ENCODE peak calls at places on chromosomes 3 and 15, in five cellular contexts. V is CD8-positive, alpha-beta T cell; Z is astrocyte of the spinal cord; A is kidney epithelial cell; F is psoas muscle. R is an unnamed sample.

GRCh38 chr3:25532763-25533162 is 104.7 kb downstream of the RARB start:
- DNase-seq in V (no peak), Z (no peak), A (no peak), F (no peak), R (no peak)

GRCh38 chr3:71504250-71505036 is 79.1 kb downstream of the FOXP1 start:
- DNase-seq in V (no peak), Z (peak), A (peak), F (no peak), R (no peak)

GRCh38 chr3:45413172-45413765 is 24.9 kb downstream of the LARS2 start:
- DNase-seq in V (no peak), Z (no peak), A (no peak), F (no peak), R (no peak)

GRCh38 chr15:93102211-93102610 is 13.2 kb upstream of the RGMA start:
- DNase-seq in V (no peak), Z (no peak), A (no peak), F (no peak), R (no peak)

GRCh38 chr3:189995129-189995528 is 125.6 kb downstream of the P3H2 start:
- DNase-seq in V (no peak), Z (peak), A (no peak), F (no peak), R (no peak)

GRCh38 chr3:40169983-40170382 is 139.5 kb upstream of the EIF1B start:
- DNase-seq in V (no peak), Z (no peak), A (no peak), F (no peak), R (no peak)

GRCh38 chr3:120770891-120771290 is 28.3 kb downstream of the GTF2E1 start:
- DNase-seq in V (no peak), Z (no peak), A (no peak), F (no peak), R (no peak)

GRCh38 chr3:14775574-14775973 is 43.2 kb upstream of the FGD5 start:
- DNase-seq in V (no peak), Z (no peak), A (no peak), F (no peak), R (no peak)

GRCh38 chr3:10366681-10367101 is 45.8 kb upstream of the SEC13 start:
- DNase-seq in V (no peak), Z (peak), A (peak), F (peak), R (no peak)

GRCh38 chr3:188244395-188244861 is 90.5 kb downstream of the LPP start:
- DNase-seq in V (no peak), Z (peak), A (no peak), F (no peak), R (no peak)

GRCh38 chr3:87498358-87499080 is 222.1 kb upstream of the POU1F1 start:
- DNase-seq in V (no peak), Z (no peak), A (no peak), F (no peak), R (no peak)

GRCh38 chr3:151838574-151839312 is 24.8 kb downstream of the AADAC start:
- DNase-seq in V (peak), Z (peak), A (no peak), F (no peak), R (peak)

GRCh38 chr3:192892981-192893827 is 24.5 kb downstream of the MB21D2 start:
- DNase-seq in V (peak), Z (peak), A (peak), F (peak), R (no peak)

DNA sequence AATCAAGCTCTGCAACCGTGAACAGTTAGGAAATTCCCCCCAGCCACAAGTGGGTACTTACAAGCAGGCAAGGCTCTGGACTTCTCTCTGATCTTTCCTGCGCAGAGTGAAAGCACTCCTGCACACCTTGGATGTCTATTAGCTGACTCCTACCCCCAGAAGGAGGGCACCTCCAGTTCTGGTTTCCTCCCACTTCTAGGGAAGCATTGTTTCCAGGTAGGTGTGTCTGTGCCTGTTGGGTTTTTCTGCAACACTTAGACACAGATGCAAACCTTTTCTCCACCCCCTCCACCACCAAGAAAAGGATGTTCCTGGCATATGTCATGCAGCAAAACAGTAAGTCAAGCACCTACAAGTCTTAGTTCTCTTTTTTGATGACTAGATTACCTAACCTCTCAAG is at the start of gene ZBED2:
- DNase-seq in V (no peak), Z (no peak), A (no peak), F (no peak), R (no peak)
- H3K4me3 ChIP-seq in V (no peak), Z (no peak), A (no peak), F (no peak), R (no peak)

GRCh38 chr15:85402195-85402921 is 22.0 kb downstream of the AKAP13 start:
- DNase-seq in V (no peak), Z (peak), A (no peak), F (no peak), R (no peak)

GRCh38 chr15:85404922-85405293 is 24.5 kb downstream of the AKAP13 start:
- DNase-seq in V (no peak), Z (peak), A (peak), F (no peak), R (no peak)

GRCh38 chr15:85405467-85405866 is 25.1 kb downstream of the AKAP13 start:
- DNase-seq in V (no peak), Z (no peak), A (no peak), F (no peak), R (no peak)

GRCh38 chr15:85404156-85404921 is 23.9 kb downstream of the AKAP13 start:
- DNase-seq in V (no peak), Z (no peak), A (no peak), F (no peak), R (no peak)

DNA sequence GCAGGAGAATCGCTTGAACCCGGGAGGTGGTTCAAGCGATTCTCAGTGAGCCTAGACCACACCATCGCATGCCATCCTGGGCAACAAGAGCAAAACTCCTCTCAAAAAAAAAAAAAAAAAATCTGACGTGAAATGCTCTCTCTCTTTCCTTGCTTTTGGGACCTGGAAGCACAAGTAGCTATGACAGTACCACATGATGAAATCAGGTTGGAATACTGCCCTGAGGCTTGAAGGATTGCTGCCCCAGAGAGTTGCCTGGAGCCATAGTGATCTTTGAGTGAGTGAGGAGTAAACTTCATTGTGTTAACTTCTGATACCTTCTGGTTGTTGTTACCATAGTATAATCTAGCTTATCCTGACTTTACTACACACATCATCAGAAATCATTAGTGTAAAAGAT is 23.3 kb downstream of the AKAP13 start:
- DNase-seq in V (no peak), Z (peak), A (no peak), F (no peak), R (no peak)
- H3K4me3 ChIP-seq in V (no peak), Z (no peak), A (no peak), F (no peak), R (no peak)

GRCh38 chr3:61593630-61594029 is 32.3 kb downstream of the PTPRG start:
- DNase-seq in V (no peak), Z (no peak), A (no peak), F (no peak), R (no peak)

GRCh38 chr3:61591300-61591699 is 29.9 kb downstream of the PTPRG start:
- DNase-seq in V (no peak), Z (no peak), A (no peak), F (no peak), R (no peak)

GRCh38 chr3:61594144-61594977 is 33.0 kb downstream of the PTPRG start:
- DNase-seq in V (no peak), Z (no peak), A (no peak), F (no peak), R (no peak)

GRCh38 chr3:61595826-61596225 is 34.5 kb downstream of the PTPRG start:
- DNase-seq in V (no peak), Z (no peak), A (no peak), F (no peak), R (no peak)

DNA sequence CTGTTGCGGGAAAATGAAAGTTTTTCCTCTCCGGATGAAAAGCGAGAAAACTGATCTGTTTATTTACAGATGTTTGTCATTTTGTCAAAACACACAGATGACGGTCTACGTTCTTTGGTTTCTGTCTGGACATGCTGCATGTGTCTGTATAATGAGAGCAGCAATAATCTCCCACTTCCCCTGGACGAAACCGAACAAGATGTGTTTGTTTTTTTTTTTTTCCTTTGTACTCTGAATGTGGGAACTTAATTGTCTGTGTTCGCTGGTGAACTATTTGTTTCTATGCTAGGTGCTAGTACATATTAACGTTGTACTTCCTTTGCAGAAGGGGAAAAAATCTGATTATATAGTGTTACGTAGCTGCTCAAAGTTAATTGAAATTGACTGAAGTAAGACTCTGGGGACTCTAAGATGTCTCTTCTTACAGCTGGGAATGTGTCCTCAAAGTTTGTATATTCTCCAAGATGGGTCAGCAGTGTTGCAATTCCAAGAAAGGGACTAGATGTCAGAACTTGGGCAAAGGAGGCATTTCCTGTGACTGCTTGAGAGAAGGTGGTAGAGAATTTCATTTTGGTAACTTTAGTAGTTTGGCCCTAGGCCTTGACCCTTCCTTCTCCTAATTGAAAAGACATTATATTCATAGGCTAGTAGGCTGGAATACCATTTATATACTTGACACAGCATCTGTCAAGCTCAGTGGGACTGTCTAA is 33.8 kb downstream of the PTPRG start:
- DNase-seq in V (no peak), Z (no peak), A (no peak), F (no peak), R (no peak)
- H3K4me3 ChIP-seq in V (no peak), Z (no peak), A (no peak), F (peak), R (no peak)

GRCh38 chr15:57384024-57384423 is 7.7 kb downstream of the CGNL1 start:
- DNase-seq in V (no peak), Z (no peak), A (no peak), F (no peak), R (no peak)

GRCh38 chr15:57384816-57385215 is 8.5 kb downstream of the CGNL1 start:
- DNase-seq in V (no peak), Z (peak), A (no peak), F (no peak), R (no peak)

GRCh38 chr15:57387644-57388076 is 11.4 kb downstream of the CGNL1 start:
- DNase-seq in V (no peak), Z (no peak), A (no peak), F (no peak), R (no peak)

GRCh38 chr15:57387011-57387410 is 10.7 kb downstream of the CGNL1 start:
- DNase-seq in V (no peak), Z (no peak), A (no peak), F (no peak), R (no peak)

GRCh38 chr15:57385923-57386390 is 9.7 kb downstream of the CGNL1 start:
- DNase-seq in V (no peak), Z (no peak), A (no peak), F (no peak), R (no peak)
- H3K4me3 ChIP-seq in V (no peak), Z (no peak), A (no peak), F (no peak), R (no peak)

GRCh38 chr3:195194559-195195161 is 76.3 kb downstream of the XXYLT1 start:
- DNase-seq in V (no peak), Z (peak), A (no peak), F (no peak), R (peak)
- H3K4me3 ChIP-seq in V (no peak), Z (no peak), A (no peak), F (no peak), R (no peak)

GRCh38 chr3:79358327-79358726 is 409.5 kb downstream of the ROBO1 start:
- DNase-seq in V (no peak), Z (no peak), A (no peak), F (no peak), R (no peak)
- H3K4me3 ChIP-seq in V (no peak), Z (no peak), A (no peak), F (no peak), R (no peak)

GRCh38 chr3:134477938-134478337 is 7.8 kb downstream of the ANAPC13 start:
- DNase-seq in V (no peak), Z (no peak), A (no peak), F (no peak), R (no peak)
- H3K4me3 ChIP-seq in V (no peak), Z (no peak), A (no peak), F (no peak), R (no peak)

GRCh38 chr15:82805994-82806406 is at the start of gene FSD2:
- DNase-seq in V (no peak), Z (no peak), A (no peak), F (peak), R (no peak)
- H3K4me3 ChIP-seq in V (no peak), Z (no peak), A (no peak), F (peak), R (no peak)

GRCh38 chr3:108222813-108223307 is 636 bp upstream of the IFT57 start:
- DNase-seq in V (no peak), Z (no peak), A (no peak), F (no peak), R (no peak)

GRCh38 chr3:108225221-108225620 is 3.0 kb upstream of the IFT57 start:
- DNase-seq in V (no peak), Z (no peak), A (no peak), F (no peak), R (no peak)

GRCh38 chr3:108221403-108221802 is 821 bp downstream of the IFT57 start:
- DNase-seq in V (no peak), Z (no peak), A (no peak), F (no peak), R (no peak)

GRCh38 chr3:108221911-108222812 is at the start of gene IFT57:
- DNase-seq in V (peak), Z (peak), A (peak), F (peak), R (peak)

DNA sequence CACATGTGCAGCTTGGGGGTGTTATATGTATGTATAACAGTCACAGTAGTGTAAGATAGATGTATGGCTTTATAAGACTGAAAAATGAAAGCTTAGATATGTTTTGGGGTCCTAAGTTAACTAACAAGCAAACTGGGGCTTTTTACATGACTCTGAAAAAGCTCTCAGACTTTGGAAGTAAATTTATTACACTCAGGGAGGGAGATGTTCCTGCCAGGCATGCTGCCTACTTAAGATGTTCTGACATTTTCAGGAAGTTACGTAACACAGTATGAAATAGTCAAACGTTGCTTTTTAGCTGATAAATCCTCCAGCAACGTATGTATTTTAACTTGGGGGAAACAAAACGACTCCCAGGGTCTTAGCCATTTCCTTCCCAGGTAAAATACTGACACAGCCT is 1.7 kb upstream of the IFT57 start:
- DNase-seq in V (no peak), Z (no peak), A (no peak), F (no peak), R (peak)
- H3K4me3 ChIP-seq in V (peak), Z (no peak), A (no peak), F (peak), R (no peak)

R was measured in Jurkat, Clone E6-1.